ENCODE peak calls at places on chromosomes 4 and X, in ten cellular contexts. G is cardiac muscle cell, Q is amniotic stem cell, D is PC-3, E is ACHN, X is fibroblast of lung, S is C1 segment of cervical spinal cord, O is ovary, Y is NCI-H2029, C is colonic mucosa. L is an unnamed sample.

GRCh38 chrX:54639018-54639345 is 109.0 kb downstream of the GNL3L start:
- DNase-seq in G (no peak), Q (no peak), D (no peak), E (no peak), X (no peak), S (no peak), O (no peak), Y (no peak), C (no peak), L (no peak)

GRCh38 chrX:55488559-55489314 is 911 bp downstream of the USP51 start:
- DNase-seq in G (peak; percentile 66), Q (peak; percentile 21), D (peak; percentile 31), E (peak; percentile 48), X (peak; percentile 45), S (no peak), O (peak; percentile 74), Y (no peak), C (peak; percentile 60), L (peak; percentile 44)

GRCh38 chr4:55356991-55357461 is 11.0 kb downstream of the SRD5A3 start:
- DNase-seq in G (no peak), Q (no peak), D (peak; percentile 73), E (peak; percentile 13), X (peak; percentile 48), S (no peak), O (no peak), Y (peak; percentile 23), C (no peak), L (peak; percentile 46)

GRCh38 chr4:110139815-110140214 is 58.6 kb downstream of the ELOVL6 start:
- DNase-seq in G (no peak), Q (no peak), D (no peak), E (no peak), X (no peak), S (no peak), O (no peak), Y (no peak), C (no peak), L (no peak)

GRCh38 chr4:45438047-45438446 is 685.8 kb downstream of the GABRG1 start:
- DNase-seq in G (peak; percentile 29), Q (no peak), D (no peak), E (peak; percentile 3), X (no peak), S (no peak), O (no peak), Y (no peak), C (no peak), L (no peak)

GRCh38 chr4:41644288-41644914 is 104.1 kb downstream of the PHOX2B start:
- DNase-seq in G (peak; percentile 86), Q (no peak), D (no peak), E (peak; percentile 45), X (peak; percentile 57), S (peak; percentile 62), O (peak; percentile 77), Y (no peak), C (peak; percentile 68), L (peak; percentile 37)

GRCh38 chr4:88630756-88631155 is 38.5 kb downstream of the HERC3 start:
- DNase-seq in G (no peak), Q (peak; percentile 18), D (peak; percentile 77), E (peak; percentile 18), X (peak; percentile 78), S (no peak), O (no peak), Y (no peak), C (no peak), L (peak; percentile 89)

GRCh38 chr4:8457646-8458045 is 17.1 kb downstream of the TRMT44 start:
- DNase-seq in G (no peak), Q (no peak), D (no peak), E (peak; percentile 13), X (no peak), S (no peak), O (no peak), Y (no peak), C (no peak), L (no peak)

GRCh38 chrX:23993012-23993633 is 33.9 kb downstream of the KLHL15 start:
- DNase-seq in G (no peak), Q (no peak), D (no peak), E (no peak), X (peak; percentile 49), S (no peak), O (no peak), Y (no peak), C (no peak), L (peak; percentile 36)

GRCh38 chr4:123390846-123391456 is 5.6 kb upstream of the SPRY1 start:
- DNase-seq in G (no peak), Q (no peak), D (peak; percentile 47), E (peak; percentile 40), X (no peak), S (no peak), O (no peak), Y (peak; percentile 1), C (no peak), L (peak; percentile 55)

GRCh38 chrX:19541931-19542330 is 26.6 kb upstream of the MAP3K15 start:
- DNase-seq in G (no peak), Q (no peak), D (no peak), E (no peak), X (no peak), S (no peak), O (no peak), Y (no peak), C (no peak), L (no peak)

GRCh38 chrX:43958529-43958928 is 14.7 kb downstream of the NDP start:
- DNase-seq in G (peak; percentile 68), Q (peak; percentile 18), D (peak; percentile 76), E (peak; percentile 65), X (peak; percentile 77), S (no peak), O (peak; percentile 39), Y (peak; percentile 18), C (peak; percentile 42), L (peak; percentile 86)

GRCh38 chr4:2069161-2069971 is 10.2 kb downstream of the NAT8L start:
- DNase-seq in G (no peak), Q (no peak), D (no peak), E (no peak), X (no peak), S (no peak), O (no peak), Y (no peak), C (no peak), L (no peak)

L was measured in cardiac fibroblast.